ENCODE peak calls at places on chromosomes 1 and 21, in five cellular contexts. Z is MV-4-11; K is ascending aorta; I is T-helper 9 cell; B is activated CD4-positive, alpha-beta memory T cell treated with anti-CD3 and anti-CD28 coated beads, Interleukin-2, amount 10 ng/mL, durations not matched to agents 7 days and 5 days. V is an unnamed sample.

GRCh38 chr1:172515927-172516326 is 17.0 kb upstream of the SUCO start:
- DNase-seq in I (no peak), K (no peak), Z (peak), B (no peak), V (no peak)

GRCh38 chr21:42833439-42833815 is 45.9 kb downstream of the WDR4 start:
- DNase-seq in B (peak), I (peak), Z (peak), K (no peak), V (peak)

GRCh38 chr1:226092955-226093354 is 30.4 kb downstream of the H3-3A start:
- DNase-seq in I (no peak), B (no peak), K (no peak), Z (no peak), V (no peak)

GRCh38 chr1:175881571-175881970 is 138.2 kb upstream of the TNR start:
- DNase-seq in Z (no peak), K (no peak), I (no peak), B (no peak), V (no peak)

GRCh38 chr1:198934901-198935301 is 296.1 kb downstream of the PTPRC start:
- DNase-seq in I (peak), Z (peak), B (peak), K (no peak), V (peak)

GRCh38 chr1:92567211-92567868 is 80.6 kb upstream of the GFI1 start:
- DNase-seq in Z (peak), B (no peak), K (no peak), I (no peak), V (no peak)

GRCh38 chr1:92503926-92504750 is 17.4 kb upstream of the GFI1 start:
- DNase-seq in K (no peak), B (no peak), I (no peak), Z (peak), V (no peak)

GRCh38 chr1:63917571-63918394 is 144.0 kb downstream of the ROR1 start:
- DNase-seq in K (no peak), Z (peak), B (no peak), I (no peak), V (peak)

GRCh38 chr1:30409476-30410152 is 313.8 kb downstream of the MATN1 start:
- DNase-seq in I (no peak), B (peak), K (no peak), Z (no peak), V (no peak)

GRCh38 chr1:173503391-173503790 is 26.3 kb downstream of the PRDX6 start:
- DNase-seq in Z (peak), K (no peak), B (no peak), I (no peak), V (peak)

GRCh38 chr1:215710340-215710971 is 143.4 kb downstream of the KCTD3 start:
- DNase-seq in I (no peak), Z (peak), B (no peak), K (no peak), V (no peak)

GRCh38 chr1:4518621-4519020 is 135.8 kb upstream of the AJAP1 start:
- DNase-seq in Z (no peak), K (no peak), B (no peak), I (no peak), V (no peak)

GRCh38 chr1:41535236-41535720 is 50.8 kb upstream of the EDN2 start:
- DNase-seq in B (no peak), K (no peak), Z (no peak), I (no peak), V (no peak)

GRCh38 chr1:227777156-227777555 is 38.3 kb upstream of the PRSS38 start:
- DNase-seq in K (no peak), B (no peak), I (no peak), Z (no peak), V (no peak)

GRCh38 chr1:170620164-170620563 is 43.8 kb upstream of the PRRX1 start:
- DNase-seq in K (no peak), I (no peak), B (no peak), Z (no peak), V (no peak)

GRCh38 chr1:202580604-202581003 is 129.7 kb downstream of the SYT2 start:
- DNase-seq in I (no peak), Z (no peak), K (no peak), B (no peak), V (no peak)

GRCh38 chr1:164560504-164560903 is 1.5 kb downstream of the PBX1 start:
- DNase-seq in K (no peak), Z (no peak), B (no peak), I (no peak), V (no peak)

GRCh38 chr1:45211061-45211460 is 4.7 kb upstream of the ZSWIM5 start:
- DNase-seq in I (no peak), B (no peak), K (no peak), Z (no peak), V (no peak)

GRCh38 chr21:46081022-46081861 is 16.7 kb upstream of the COL6A2 start:
- DNase-seq in Z (no peak), I (no peak), K (no peak), B (peak), V (no peak)

GRCh38 chr1:107572674-107573205 is 392.2 kb downstream of the VAV3 start:
- DNase-seq in K (no peak), B (no peak), Z (no peak), I (no peak), V (peak)

GRCh38 chr1:46166521-46167462 is 8.1 kb upstream of the TSPAN1 start:
- DNase-seq in I (peak), B (peak), K (no peak), Z (no peak), V (peak)

GRCh38 chr1:21921100-21921875 is 15.8 kb downstream of the HSPG2 start:
- DNase-seq in I (no peak), K (no peak), B (no peak), Z (no peak), V (no peak)

GRCh38 chr1:48107516-48107915 is 110.3 kb upstream of the TRABD2B start:
- DNase-seq in I (no peak), K (no peak), B (no peak), Z (peak), V (no peak)

GRCh38 chr1:9413143-9413876 is 120.6 kb downstream of the SPSB1 start:
- DNase-seq in I (no peak), B (peak), Z (peak), K (peak), V (no peak)

GRCh38 chr21:34498623-34499022 is 13.4 kb downstream of the KCNE1 start:
- DNase-seq in K (no peak), B (no peak), I (no peak), Z (no peak), V (no peak)

GRCh38 chr1:245216356-245217110 is 61.7 kb downstream of the KIF26B start:
- DNase-seq in I (no peak), K (no peak), Z (no peak), B (no peak), V (peak)

GRCh38 chr21:28227881-28228623 is 764.6 kb downstream of the LTN1 start:
- DNase-seq in B (no peak), K (no peak), I (no peak), Z (peak), V (no peak)

GRCh38 chr1:247209306-247209900 is 37.6 kb upstream of the ZNF124 start:
- DNase-seq in I (no peak), K (no peak), B (no peak), Z (no peak), V (no peak)

GRCh38 chr1:212485895-212486590 is 53.3 kb downstream of the NENF start:
- DNase-seq in I (no peak), B (no peak), Z (peak), K (peak), V (no peak)

GRCh38 chr1:175471039-175471800 is 272.2 kb downstream of the TNR start:
- DNase-seq in B (no peak), I (no peak), Z (peak), K (no peak), V (no peak)

GRCh38 chr21:38773108-38774061 is 32.3 kb upstream of the ETS2 start:
- DNase-seq in B (no peak), I (no peak), Z (peak), K (peak), V (no peak)

GRCh38 chr1:77282187-77282865 is 507 bp downstream of the AK5 start:
- DNase-seq in Z (peak), B (peak), I (peak), K (no peak), V (no peak)

GRCh38 chr1:157236072-157236471 is 97.9 kb upstream of the ETV3 start:
- DNase-seq in Z (no peak), K (no peak), I (no peak), B (no peak), V (no peak)

GRCh38 chr1:24233684-24234600 is 46.9 kb upstream of the IFNLR1 start:
- DNase-seq in I (no peak), K (no peak), Z (no peak), B (no peak), V (no peak)

GRCh38 chr1:174417921-174418320 is 29.8 kb upstream of the GPR52 start:
- DNase-seq in B (no peak), I (no peak), Z (no peak), K (no peak), V (no peak)

GRCh38 chr1:93014156-93014555 is 52.9 kb upstream of the DIPK1A start:
- DNase-seq in B (no peak), K (no peak), Z (peak), I (no peak), V (no peak)

GRCh38 chr1:40352126-40352525 is 21.4 kb upstream of the SMAP2 start:
- DNase-seq in K (no peak), B (no peak), I (no peak), Z (peak), V (no peak)

V was measured in G401.